ENCODE peak calls at places on chromosomes 6 and 20, in five cellular contexts. One of them, this sample, is unnamed.

GRCh38 chr6:170184324-170184723 is 106.6 kb downstream of the DLL1 start:
- DNase-seq in GM23248: no peak
- DNase-seq in hepatic stellate cell: no peak
- DNase-seq in H4: no peak
- DNase-seq in activated naive CD8-positive, alpha-beta T cell treated with anti-CD3 and anti-CD28 coated beads, Interleukin-2, amount 50 U/mL, for 24 hours: no peak
- DNase-seq in this sample: no peak

GRCh38 chr6:157169656-157170055 is 153.7 kb downstream of the TMEM242 start:
- DNase-seq in H4: no peak
- DNase-seq in GM23248: no peak
- DNase-seq in activated naive CD8-positive, alpha-beta T cell treated with anti-CD3 and anti-CD28 coated beads, Interleukin-2, amount 50 U/mL, for 24 hours: no peak
- DNase-seq in hepatic stellate cell: no peak
- DNase-seq in this sample: no peak

GRCh38 chr6:143962644-143962929 is 45.5 kb downstream of the PLAGL1 start:
- DNase-seq in activated naive CD8-positive, alpha-beta T cell treated with anti-CD3 and anti-CD28 coated beads, Interleukin-2, amount 50 U/mL, for 24 hours: no peak
- DNase-seq in H4: no peak
- DNase-seq in GM23248: peak
- DNase-seq in hepatic stellate cell: peak
- DNase-seq in this sample: no peak

GRCh38 chr6:5999688-6000608 is 6.8 kb downstream of the NRN1 start:
- DNase-seq in hepatic stellate cell: no peak
- DNase-seq in activated naive CD8-positive, alpha-beta T cell treated with anti-CD3 and anti-CD28 coated beads, Interleukin-2, amount 50 U/mL, for 24 hours: no peak
- DNase-seq in GM23248: no peak
- DNase-seq in H4: no peak
- DNase-seq in this sample: no peak

GRCh38 chr6:13256614-13257013 is 71.7 kb downstream of the TBC1D7 start:
- DNase-seq in hepatic stellate cell: no peak
- DNase-seq in H4: no peak
- DNase-seq in activated naive CD8-positive, alpha-beta T cell treated with anti-CD3 and anti-CD28 coated beads, Interleukin-2, amount 50 U/mL, for 24 hours: no peak
- DNase-seq in GM23248: no peak
- DNase-seq in this sample: no peak

GRCh38 chr6:12335717-12336116 is 45.6 kb downstream of the EDN1 start:
- DNase-seq in activated naive CD8-positive, alpha-beta T cell treated with anti-CD3 and anti-CD28 coated beads, Interleukin-2, amount 50 U/mL, for 24 hours: no peak
- DNase-seq in H4: peak
- DNase-seq in GM23248: no peak
- DNase-seq in hepatic stellate cell: no peak
- DNase-seq in this sample: no peak

GRCh38 chr20:8036771-8037170 is 17.2 kb upstream of the TMX4 start:
- DNase-seq in GM23248: no peak
- DNase-seq in hepatic stellate cell: no peak
- DNase-seq in activated naive CD8-positive, alpha-beta T cell treated with anti-CD3 and anti-CD28 coated beads, Interleukin-2, amount 50 U/mL, for 24 hours: no peak
- DNase-seq in H4: no peak
- DNase-seq in this sample: no peak

GRCh38 chr6:149031545-149032317 is 284.9 kb downstream of the UST start:
- DNase-seq in H4: peak
- DNase-seq in GM23248: peak
- DNase-seq in activated naive CD8-positive, alpha-beta T cell treated with anti-CD3 and anti-CD28 coated beads, Interleukin-2, amount 50 U/mL, for 24 hours: peak
- DNase-seq in hepatic stellate cell: no peak
- DNase-seq in this sample: no peak

GRCh38 chr20:35339007-35339406 is 46.8 kb upstream of the FAM83C start:
- DNase-seq in GM23248: peak
- DNase-seq in hepatic stellate cell: peak
- DNase-seq in activated naive CD8-positive, alpha-beta T cell treated with anti-CD3 and anti-CD28 coated beads, Interleukin-2, amount 50 U/mL, for 24 hours: no peak
- DNase-seq in H4: peak
- DNase-seq in this sample: peak

GRCh38 chr6:140394141-140394540 is 1019.7 kb upstream of the CITED2 start:
- DNase-seq in hepatic stellate cell: no peak
- DNase-seq in H4: no peak
- DNase-seq in activated naive CD8-positive, alpha-beta T cell treated with anti-CD3 and anti-CD28 coated beads, Interleukin-2, amount 50 U/mL, for 24 hours: no peak
- DNase-seq in GM23248: no peak
- DNase-seq in this sample: no peak

GRCh38 chr6:45533394-45533793 is 155.7 kb upstream of the SUPT3H start:
- DNase-seq in activated naive CD8-positive, alpha-beta T cell treated with anti-CD3 and anti-CD28 coated beads, Interleukin-2, amount 50 U/mL, for 24 hours: no peak
- DNase-seq in H4: no peak
- DNase-seq in hepatic stellate cell: no peak
- DNase-seq in GM23248: peak
- DNase-seq in this sample: no peak

GRCh38 chr20:6679086-6679485 is 88.4 kb upstream of the BMP2 start:
- DNase-seq in GM23248: no peak
- DNase-seq in activated naive CD8-positive, alpha-beta T cell treated with anti-CD3 and anti-CD28 coated beads, Interleukin-2, amount 50 U/mL, for 24 hours: no peak
- DNase-seq in H4: no peak
- DNase-seq in hepatic stellate cell: no peak
- DNase-seq in this sample: no peak

GRCh38 chr20:10379761-10380160 is 54.3 kb downstream of the MKKS start:
- DNase-seq in activated naive CD8-positive, alpha-beta T cell treated with anti-CD3 and anti-CD28 coated beads, Interleukin-2, amount 50 U/mL, for 24 hours: no peak
- DNase-seq in H4: no peak
- DNase-seq in GM23248: no peak
- DNase-seq in hepatic stellate cell: no peak
- DNase-seq in this sample: no peak

GRCh38 chr20:60136640-60137411 is 178.6 kb downstream of the CDH26 start:
- DNase-seq in hepatic stellate cell: no peak
- DNase-seq in GM23248: no peak
- DNase-seq in activated naive CD8-positive, alpha-beta T cell treated with anti-CD3 and anti-CD28 coated beads, Interleukin-2, amount 50 U/mL, for 24 hours: no peak
- DNase-seq in H4: no peak
- DNase-seq in this sample: no peak

GRCh38 chr20:19519461-19519860 is 238.6 kb upstream of the RIN2 start:
- DNase-seq in hepatic stellate cell: no peak
- DNase-seq in GM23248: no peak
- DNase-seq in activated naive CD8-positive, alpha-beta T cell treated with anti-CD3 and anti-CD28 coated beads, Interleukin-2, amount 50 U/mL, for 24 hours: no peak
- DNase-seq in H4: no peak
- DNase-seq in this sample: no peak

GRCh38 chr6:116190550-116190949 is 63.3 kb downstream of the TSPYL4 start:
- DNase-seq in H4: peak
- DNase-seq in hepatic stellate cell: peak
- DNase-seq in GM23248: peak
- DNase-seq in activated naive CD8-positive, alpha-beta T cell treated with anti-CD3 and anti-CD28 coated beads, Interleukin-2, amount 50 U/mL, for 24 hours: no peak
- DNase-seq in this sample: no peak

GRCh38 chr20:48338717-48339116 is 489.1 kb downstream of the PREX1 start:
- DNase-seq in hepatic stellate cell: no peak
- DNase-seq in H4: no peak
- DNase-seq in activated naive CD8-positive, alpha-beta T cell treated with anti-CD3 and anti-CD28 coated beads, Interleukin-2, amount 50 U/mL, for 24 hours: no peak
- DNase-seq in GM23248: peak
- DNase-seq in this sample: no peak

GRCh38 chr20:24682496-24683090 is 213.2 kb downstream of the SYNDIG1 start:
- DNase-seq in hepatic stellate cell: no peak
- DNase-seq in H4: no peak
- DNase-seq in activated naive CD8-positive, alpha-beta T cell treated with anti-CD3 and anti-CD28 coated beads, Interleukin-2, amount 50 U/mL, for 24 hours: no peak
- DNase-seq in GM23248: no peak
- DNase-seq in this sample: no peak

GRCh38 chr6:79617521-79617941 is 13.6 kb upstream of the SH3BGRL2 start:
- DNase-seq in H4: no peak
- DNase-seq in GM23248: no peak
- DNase-seq in activated naive CD8-positive, alpha-beta T cell treated with anti-CD3 and anti-CD28 coated beads, Interleukin-2, amount 50 U/mL, for 24 hours: no peak
- DNase-seq in hepatic stellate cell: no peak
- DNase-seq in this sample: no peak

GRCh38 chr20:6886065-6886729 is 118.7 kb downstream of the BMP2 start:
- DNase-seq in H4: no peak
- DNase-seq in hepatic stellate cell: no peak
- DNase-seq in activated naive CD8-positive, alpha-beta T cell treated with anti-CD3 and anti-CD28 coated beads, Interleukin-2, amount 50 U/mL, for 24 hours: no peak
- DNase-seq in GM23248: no peak
- DNase-seq in this sample: no peak

GRCh38 chr6:151018035-151018434 is 152.5 kb downstream of the MTHFD1L start:
- DNase-seq in activated naive CD8-positive, alpha-beta T cell treated with anti-CD3 and anti-CD28 coated beads, Interleukin-2, amount 50 U/mL, for 24 hours: no peak
- DNase-seq in H4: no peak
- DNase-seq in GM23248: no peak
- DNase-seq in hepatic stellate cell: no peak
- DNase-seq in this sample: no peak

GRCh38 chr20:20737158-20737557 is 24.7 kb upstream of the RALGAPA2 start:
- DNase-seq in activated naive CD8-positive, alpha-beta T cell treated with anti-CD3 and anti-CD28 coated beads, Interleukin-2, amount 50 U/mL, for 24 hours: no peak
- DNase-seq in H4: no peak
- DNase-seq in GM23248: no peak
- DNase-seq in hepatic stellate cell: no peak
- DNase-seq in this sample: no peak

GRCh38 chr6:167306401-167306998 is 15.4 kb downstream of the UNC93A start:
- DNase-seq in H4: peak
- DNase-seq in activated naive CD8-positive, alpha-beta T cell treated with anti-CD3 and anti-CD28 coated beads, Interleukin-2, amount 50 U/mL, for 24 hours: no peak
- DNase-seq in GM23248: no peak
- DNase-seq in hepatic stellate cell: no peak
- DNase-seq in this sample: no peak

GRCh38 chr6:32886674-32887383 is 32.8 kb downstream of the PSMB9 start:
- DNase-seq in activated naive CD8-positive, alpha-beta T cell treated with anti-CD3 and anti-CD28 coated beads, Interleukin-2, amount 50 U/mL, for 24 hours: no peak
- DNase-seq in GM23248: peak
- DNase-seq in hepatic stellate cell: peak
- DNase-seq in H4: no peak
- DNase-seq in this sample: no peak

GRCh38 chr20:43393072-43393471 is 64.6 kb upstream of the SRSF6 start:
- DNase-seq in GM23248: no peak
- DNase-seq in hepatic stellate cell: no peak
- DNase-seq in H4: no peak
- DNase-seq in activated naive CD8-positive, alpha-beta T cell treated with anti-CD3 and anti-CD28 coated beads, Interleukin-2, amount 50 U/mL, for 24 hours: no peak
- DNase-seq in this sample: no peak

GRCh38 chr6:13813621-13814175 is 659 bp downstream of the MCUR1 start:
- DNase-seq in hepatic stellate cell: peak
- DNase-seq in H4: peak
- DNase-seq in GM23248: peak
- DNase-seq in activated naive CD8-positive, alpha-beta T cell treated with anti-CD3 and anti-CD28 coated beads, Interleukin-2, amount 50 U/mL, for 24 hours: no peak
- DNase-seq in this sample: peak

GRCh38 chr20:54598351-54598750 is 123.0 kb downstream of the DOK5 start:
- DNase-seq in H4: no peak
- DNase-seq in activated naive CD8-positive, alpha-beta T cell treated with anti-CD3 and anti-CD28 coated beads, Interleukin-2, amount 50 U/mL, for 24 hours: no peak
- DNase-seq in hepatic stellate cell: no peak
- DNase-seq in GM23248: no peak
- DNase-seq in this sample: no peak

GRCh38 chr6:43532201-43532600 is 15.3 kb downstream of the POLR1C start:
- DNase-seq in GM23248: peak
- DNase-seq in H4: no peak
- DNase-seq in hepatic stellate cell: no peak
- DNase-seq in activated naive CD8-positive, alpha-beta T cell treated with anti-CD3 and anti-CD28 coated beads, Interleukin-2, amount 50 U/mL, for 24 hours: no peak
- DNase-seq in this sample: no peak

GRCh38 chr6:6694368-6694780 is 105.9 kb downstream of the LY86 start:
- DNase-seq in activated naive CD8-positive, alpha-beta T cell treated with anti-CD3 and anti-CD28 coated beads, Interleukin-2, amount 50 U/mL, for 24 hours: no peak
- DNase-seq in GM23248: no peak
- DNase-seq in hepatic stellate cell: no peak
- DNase-seq in H4: no peak
- DNase-seq in this sample: no peak

GRCh38 chr6:148735996-148736395 is 10.8 kb upstream of the UST start:
- DNase-seq in hepatic stellate cell: no peak
- DNase-seq in H4: no peak
- DNase-seq in activated naive CD8-positive, alpha-beta T cell treated with anti-CD3 and anti-CD28 coated beads, Interleukin-2, amount 50 U/mL, for 24 hours: no peak
- DNase-seq in GM23248: no peak
- DNase-seq in this sample: no peak

GRCh38 chr6:1622851-1623768 is 13.4 kb downstream of the FOXC1 start:
- DNase-seq in GM23248: no peak
- DNase-seq in H4: no peak
- DNase-seq in activated naive CD8-positive, alpha-beta T cell treated with anti-CD3 and anti-CD28 coated beads, Interleukin-2, amount 50 U/mL, for 24 hours: no peak
- DNase-seq in hepatic stellate cell: no peak
- DNase-seq in this sample: no peak